ENCODE peak calls at places on chromosomes 1 and 21, in seven cellular contexts. One of them, this sample, is unnamed.

GRCh38 chr1:20727746-20728316 is 4.7 kb downstream of the SH2D5 start:
- DNase-seq in GDM1: no peak
- DNase-seq in activated naive CD4-positive, alpha-beta T cell: no peak
- DNase-seq in substantia nigra: no peak
- DNase-seq in C1 segment of cervical spinal cord: no peak
- DNase-seq in adrenal gland: no peak
- DNase-seq in AG04450: no peak
- DNase-seq in this sample: no peak

GRCh38 chr1:156923565-156924477 is 3.4 kb downstream of the LRRC71 start:
- DNase-seq in GDM1: no peak
- DNase-seq in activated naive CD4-positive, alpha-beta T cell: no peak
- DNase-seq in substantia nigra: no peak
- DNase-seq in C1 segment of cervical spinal cord: no peak
- DNase-seq in adrenal gland: no peak
- DNase-seq in AG04450: no peak
- DNase-seq in this sample: peak

GRCh38 chr1:37468037-37468436 is 6.3 kb upstream of the ZC3H12A start:
- DNase-seq in GDM1: no peak
- DNase-seq in activated naive CD4-positive, alpha-beta T cell: no peak
- DNase-seq in substantia nigra: no peak
- DNase-seq in C1 segment of cervical spinal cord: no peak
- DNase-seq in adrenal gland: peak
- DNase-seq in AG04450: no peak
- DNase-seq in this sample: no peak

GRCh38 chr1:28832966-28833365 is 21.0 kb downstream of the OPRD1 start:
- DNase-seq in GDM1: no peak
- DNase-seq in activated naive CD4-positive, alpha-beta T cell: no peak
- DNase-seq in substantia nigra: no peak
- DNase-seq in C1 segment of cervical spinal cord: no peak
- DNase-seq in adrenal gland: no peak
- DNase-seq in AG04450: no peak
- DNase-seq in this sample: no peak

GRCh38 chr1:182993746-182994145 is 29.5 kb upstream of the LAMC1 start:
- DNase-seq in GDM1: no peak
- DNase-seq in activated naive CD4-positive, alpha-beta T cell: no peak
- DNase-seq in substantia nigra: no peak
- DNase-seq in C1 segment of cervical spinal cord: no peak
- DNase-seq in adrenal gland: no peak
- DNase-seq in AG04450: no peak
- DNase-seq in this sample: no peak

GRCh38 chr1:21851430-21852250 is 39.6 kb downstream of the LDLRAD2 start:
- DNase-seq in GDM1: no peak
- DNase-seq in activated naive CD4-positive, alpha-beta T cell: no peak
- DNase-seq in substantia nigra: no peak
- DNase-seq in C1 segment of cervical spinal cord: no peak
- DNase-seq in adrenal gland: no peak
- DNase-seq in AG04450: no peak
- DNase-seq in this sample: no peak

GRCh38 chr1:203871114-203871875 is 9.9 kb downstream of the SNRPE start:
- DNase-seq in GDM1: no peak
- DNase-seq in activated naive CD4-positive, alpha-beta T cell: no peak
- DNase-seq in substantia nigra: peak
- DNase-seq in C1 segment of cervical spinal cord: peak
- DNase-seq in adrenal gland: peak
- DNase-seq in AG04450: peak
- DNase-seq in this sample: peak

GRCh38 chr1:227885648-227886502 is 61.9 kb downstream of the WNT9A start:
- DNase-seq in GDM1: no peak
- DNase-seq in activated naive CD4-positive, alpha-beta T cell: no peak
- DNase-seq in substantia nigra: no peak
- DNase-seq in C1 segment of cervical spinal cord: no peak
- DNase-seq in adrenal gland: peak
- DNase-seq in AG04450: no peak
- DNase-seq in this sample: no peak

GRCh38 chr21:45897191-45898027 is 84.2 kb upstream of the COL6A1 start:
- DNase-seq in GDM1: no peak
- DNase-seq in activated naive CD4-positive, alpha-beta T cell: no peak
- DNase-seq in substantia nigra: no peak
- DNase-seq in C1 segment of cervical spinal cord: no peak
- DNase-seq in adrenal gland: no peak
- DNase-seq in AG04450: no peak
- DNase-seq in this sample: no peak

GRCh38 chr1:161188381-161188780 is 10.5 kb downstream of the ADAMTS4 start:
- DNase-seq in GDM1: no peak
- DNase-seq in activated naive CD4-positive, alpha-beta T cell: no peak
- DNase-seq in substantia nigra: no peak
- DNase-seq in C1 segment of cervical spinal cord: no peak
- DNase-seq in adrenal gland: no peak
- DNase-seq in AG04450: no peak
- DNase-seq in this sample: no peak

GRCh38 chr1:223156343-223156742 is 13.3 kb upstream of the TLR5 start:
- DNase-seq in GDM1: no peak
- DNase-seq in activated naive CD4-positive, alpha-beta T cell: no peak
- DNase-seq in substantia nigra: no peak
- DNase-seq in C1 segment of cervical spinal cord: no peak
- DNase-seq in adrenal gland: no peak
- DNase-seq in AG04450: no peak
- DNase-seq in this sample: no peak

GRCh38 chr1:58803858-58804257 is 20.0 kb upstream of the JUN start:
- DNase-seq in GDM1: no peak
- DNase-seq in activated naive CD4-positive, alpha-beta T cell: no peak
- DNase-seq in substantia nigra: no peak
- DNase-seq in C1 segment of cervical spinal cord: no peak
- DNase-seq in adrenal gland: no peak
- DNase-seq in AG04450: no peak
- DNase-seq in this sample: no peak

GRCh38 chr1:169925505-169926482 is 32.1 kb upstream of the SCYL3 start:
- DNase-seq in GDM1: no peak
- DNase-seq in activated naive CD4-positive, alpha-beta T cell: no peak
- DNase-seq in substantia nigra: no peak
- DNase-seq in C1 segment of cervical spinal cord: no peak
- DNase-seq in adrenal gland: no peak
- DNase-seq in AG04450: no peak
- DNase-seq in this sample: peak

GRCh38 chr21:34844033-34844923 is 175.5 kb downstream of the CLIC6 start:
- DNase-seq in GDM1: no peak
- DNase-seq in activated naive CD4-positive, alpha-beta T cell: no peak
- DNase-seq in substantia nigra: no peak
- DNase-seq in C1 segment of cervical spinal cord: no peak
- DNase-seq in adrenal gland: peak
- DNase-seq in AG04450: no peak
- DNase-seq in this sample: peak

GRCh38 chr21:35100351-35100771 is 51.3 kb upstream of the RUNX1 start:
- DNase-seq in GDM1: no peak
- DNase-seq in activated naive CD4-positive, alpha-beta T cell: no peak
- DNase-seq in substantia nigra: no peak
- DNase-seq in C1 segment of cervical spinal cord: no peak
- DNase-seq in adrenal gland: no peak
- DNase-seq in AG04450: no peak
- DNase-seq in this sample: no peak

GRCh38 chr1:61865646-61866220 is 123.5 kb downstream of the PATJ start:
- DNase-seq in GDM1: no peak
- DNase-seq in activated naive CD4-positive, alpha-beta T cell: no peak
- DNase-seq in substantia nigra: no peak
- DNase-seq in C1 segment of cervical spinal cord: no peak
- DNase-seq in adrenal gland: no peak
- DNase-seq in AG04450: no peak
- DNase-seq in this sample: no peak

GRCh38 chr1:156898151-156898550 is 4.6 kb downstream of the PEAR1 start:
- DNase-seq in GDM1: peak
- DNase-seq in activated naive CD4-positive, alpha-beta T cell: no peak
- DNase-seq in substantia nigra: no peak
- DNase-seq in C1 segment of cervical spinal cord: no peak
- DNase-seq in adrenal gland: peak
- DNase-seq in AG04450: peak
- DNase-seq in this sample: peak

GRCh38 chr1:198701250-198701649 is 62.4 kb downstream of the PTPRC start:
- DNase-seq in GDM1: no peak
- DNase-seq in activated naive CD4-positive, alpha-beta T cell: no peak
- DNase-seq in substantia nigra: no peak
- DNase-seq in C1 segment of cervical spinal cord: no peak
- DNase-seq in adrenal gland: no peak
- DNase-seq in AG04450: no peak
- DNase-seq in this sample: peak

GRCh38 chr1:46587072-46587471 is 17.0 kb downstream of the MKNK1 start:
- DNase-seq in GDM1: no peak
- DNase-seq in activated naive CD4-positive, alpha-beta T cell: no peak
- DNase-seq in substantia nigra: peak
- DNase-seq in C1 segment of cervical spinal cord: no peak
- DNase-seq in adrenal gland: peak
- DNase-seq in AG04450: no peak
- DNase-seq in this sample: no peak

GRCh38 chr1:75731881-75732280 is 7.4 kb downstream of the ACADM start:
- DNase-seq in GDM1: no peak
- DNase-seq in activated naive CD4-positive, alpha-beta T cell: no peak
- DNase-seq in substantia nigra: no peak
- DNase-seq in C1 segment of cervical spinal cord: no peak
- DNase-seq in adrenal gland: no peak
- DNase-seq in AG04450: no peak
- DNase-seq in this sample: no peak

GRCh38 chr1:170711682-170712081 is 47.8 kb downstream of the PRRX1 start:
- DNase-seq in GDM1: no peak
- DNase-seq in activated naive CD4-positive, alpha-beta T cell: no peak
- DNase-seq in substantia nigra: no peak
- DNase-seq in C1 segment of cervical spinal cord: no peak
- DNase-seq in adrenal gland: no peak
- DNase-seq in AG04450: peak
- DNase-seq in this sample: peak

GRCh38 chr21:42236014-42236413 is 17.1 kb downstream of the ABCG1 start:
- DNase-seq in GDM1: no peak
- DNase-seq in activated naive CD4-positive, alpha-beta T cell: no peak
- DNase-seq in substantia nigra: no peak
- DNase-seq in C1 segment of cervical spinal cord: no peak
- DNase-seq in adrenal gland: peak
- DNase-seq in AG04450: no peak
- DNase-seq in this sample: no peak

This sample was measured in mesenchymal stem cell.